ENCODE peak calls at places on chromosomes 3 and 15, in eight cellular contexts. A, M, E, S, D, V, R and W are unnamed samples.

GRCh38 chr15:71451080-71451479 is 335.8 kb downstream of the THSD4 start:
- DNase-seq in A (no peak), M (no peak), E (no peak), S (no peak), D (no peak), V (peak), R (no peak), W (no peak)

GRCh38 chr3:66386925-66387650 is 113.7 kb downstream of the LRIG1 start:
- DNase-seq in A (no peak), M (no peak), E (no peak), S (no peak), D (no peak), V (no peak), R (no peak), W (no peak)

GRCh38 chr3:158801200-158801599 is 654 bp upstream of the MFSD1 start:
- DNase-seq in A (no peak), M (no peak), E (no peak), S (peak), D (no peak), V (peak), R (no peak), W (no peak)

GRCh38 chr15:70411464-70411863 is 313.7 kb upstream of the TLE3 start:
- DNase-seq in A (no peak), M (no peak), E (no peak), S (no peak), D (no peak), V (peak), R (no peak), W (no peak)

GRCh38 chr3:52792961-52793695 is 1.5 kb upstream of the ITIH3 start:
- DNase-seq in A (no peak), M (no peak), E (no peak), S (peak), D (no peak), V (no peak), R (no peak), W (no peak)

GRCh38 chr3:37703633-37704032 is 158.0 kb upstream of the CTDSPL start:
- DNase-seq in A (no peak), M (no peak), E (no peak), S (no peak), D (no peak), V (no peak), R (no peak), W (no peak)

GRCh38 chr3:115151921-115152320 is 4.8 kb upstream of the ZBTB20 start:
- DNase-seq in A (no peak), M (no peak), E (no peak), S (no peak), D (no peak), V (no peak), R (no peak), W (no peak)

GRCh38 chr3:194046995-194047681 is 88.8 kb upstream of the HES1 start:
- DNase-seq in A (no peak), M (peak), E (no peak), S (no peak), D (no peak), V (peak), R (no peak), W (no peak)

GRCh38 chr15:52071570-52071969 is 41.0 kb downstream of the BCL2L10 start:
- DNase-seq in A (no peak), M (no peak), E (no peak), S (no peak), D (no peak), V (peak), R (no peak), W (no peak)

GRCh38 chr3:129604942-129605592 is 1.4 kb downstream of the PLXND1 start:
- DNase-seq in A (no peak), M (no peak), E (no peak), S (no peak), D (peak), V (no peak), R (no peak), W (no peak)

GRCh38 chr3:123758081-123758564 is 126.0 kb downstream of the MYLK start:
- DNase-seq in A (no peak), M (peak), E (no peak), S (peak), D (no peak), V (no peak), R (no peak), W (no peak)

GRCh38 chr15:43210172-43210745 is 10.6 kb downstream of the EPB42 start:
- DNase-seq in A (no peak), M (no peak), E (no peak), S (no peak), D (no peak), V (no peak), R (no peak), W (no peak)

GRCh38 chr3:52534281-52535183 is 875 bp upstream of the NT5DC2 start:
- DNase-seq in A (no peak), M (peak), E (no peak), S (peak), D (peak), V (no peak), R (no peak), W (no peak)

GRCh38 chr15:41790756-41791546 is 16.7 kb downstream of the MAPKBP1 start:
- DNase-seq in A (peak), M (no peak), E (no peak), S (peak), D (no peak), V (peak), R (no peak), W (no peak)

GRCh38 chr3:106908181-106908938 is 468.9 kb upstream of the CCDC54 start:
- DNase-seq in A (no peak), M (no peak), E (no peak), S (no peak), D (no peak), V (no peak), R (no peak), W (no peak)

GRCh38 chr15:67107014-67107812 is 41.8 kb downstream of the SMAD3 start:
- DNase-seq in A (peak), M (no peak), E (no peak), S (peak), D (no peak), V (peak), R (no peak), W (no peak)

GRCh38 chr15:48617619-48618018 is 27.9 kb downstream of the FBN1 start:
- DNase-seq in A (no peak), M (no peak), E (no peak), S (no peak), D (no peak), V (no peak), R (no peak), W (no peak)

GRCh38 chr3:28243424-28244106 is 2.1 kb downstream of the CMC1 start:
- DNase-seq in A (no peak), M (no peak), E (no peak), S (no peak), D (no peak), V (no peak), R (no peak), W (no peak)

GRCh38 chr3:72317491-72317890 is 530.8 kb downstream of the SHQ1 start:
- DNase-seq in A (no peak), M (no peak), E (no peak), S (no peak), D (no peak), V (no peak), R (no peak), W (no peak)

GRCh38 chr3:190739726-190740230 is 122.7 kb downstream of the GMNC start:
- DNase-seq in A (no peak), M (no peak), E (no peak), S (no peak), D (no peak), V (no peak), R (no peak), W (no peak)